ENCODE peak calls at places on chromosomes 3 and 15, in seven cellular contexts. J is neural progenitor cell; V is stimulated activated CD4-positive, alpha-beta T cell treated with anti-CD3 and anti-CD28 coated beads, TNF-alpha, amount 100 ng/mL, for 1 hour; F is skeletal muscle cell; B is AG09319; A is psoas muscle; N is amygdala. K is an unnamed sample.

GRCh38 chr3:16528581-16528993 is 15.1 kb upstream of the RFTN1 start:
- DNase-seq in A (peak), J (no peak), B (no peak), F (peak), N (no peak), V (no peak), K (no peak)

GRCh38 chr3:187954486-187955075 is 199.4 kb upstream of the LPP start:
- DNase-seq in B (no peak), F (peak), J (no peak), N (no peak), V (no peak), A (no peak), K (no peak)

GRCh38 chr15:99010743-99011142 is 3.2 kb upstream of the PGPEP1L start:
- DNase-seq in B (no peak), A (no peak), J (no peak), F (no peak), V (no peak), N (no peak), K (no peak)

GRCh38 chr3:141414800-141415462 is 46.6 kb downstream of the ZBTB38 start:
- DNase-seq in N (no peak), J (no peak), F (no peak), B (no peak), V (no peak), A (no peak), K (no peak)

GRCh38 chr3:66395635-66396034 is 105.2 kb downstream of the LRIG1 start:
- DNase-seq in J (no peak), B (no peak), A (peak), V (no peak), N (no peak), F (no peak), K (no peak)

GRCh38 chr3:128348075-128348474 is 118.6 kb downstream of the DNAJB8 start:
- DNase-seq in N (no peak), A (peak), B (no peak), F (no peak), J (no peak), V (no peak), K (no peak)

GRCh38 chr15:60212536-60212935 is 185.2 kb downstream of the ANXA2 start:
- DNase-seq in B (no peak), A (no peak), N (no peak), J (peak), F (no peak), V (no peak), K (no peak)

GRCh38 chr15:67741313-67741712 is 84.0 kb upstream of the SKOR1 start:
- DNase-seq in N (no peak), B (no peak), A (no peak), F (peak), J (no peak), V (no peak), K (no peak)

GRCh38 chr15:76776480-76776879 is 128.7 kb downstream of the SCAPER start:
- DNase-seq in J (no peak), B (no peak), V (no peak), F (no peak), A (no peak), N (no peak), K (no peak)

GRCh38 chr3:194337965-194338753 is 13.0 kb downstream of the CPN2 start:
- DNase-seq in J (no peak), N (no peak), V (no peak), F (no peak), B (no peak), A (no peak), K (no peak)

GRCh38 chr3:12138044-12138443 is 20.7 kb downstream of the TIMP4 start:
- DNase-seq in N (no peak), B (no peak), J (peak), F (no peak), V (no peak), A (no peak), K (no peak)

GRCh38 chr15:79282371-79283251 is at the start of gene ANKRD34C:
- DNase-seq in J (peak), N (no peak), B (no peak), A (no peak), V (no peak), F (no peak), K (no peak)

GRCh38 chr3:149466192-149466591 is 8.3 kb upstream of the TM4SF4 start:
- DNase-seq in N (no peak), V (no peak), F (peak), J (no peak), B (no peak), A (no peak), K (peak)

GRCh38 chr15:25172691-25173090 is 217.9 kb downstream of the SNRPN start:
- DNase-seq in A (peak), F (no peak), V (no peak), B (no peak), N (no peak), J (no peak), K (no peak)

GRCh38 chr3:37072892-37073291 is 79.6 kb downstream of the MLH1 start:
- DNase-seq in F (peak), A (no peak), B (peak), N (no peak), J (no peak), V (no peak), K (no peak)

GRCh38 chr15:80310776-80311175 is 58.8 kb upstream of the CTXND1 start:
- DNase-seq in V (no peak), J (no peak), A (no peak), N (no peak), B (no peak), F (no peak), K (no peak)

GRCh38 chr3:48708481-48708889 is 8.5 kb downstream of the IP6K2 start:
- DNase-seq in A (no peak), N (no peak), J (no peak), B (no peak), F (no peak), V (no peak), K (no peak)

GRCh38 chr15:59997070-59997701 is 6.9 kb upstream of the FOXB1 start:
- DNase-seq in J (peak), A (no peak), F (no peak), N (no peak), V (no peak), B (no peak), K (no peak)

GRCh38 chr3:167031364-167032049 is 348.6 kb downstream of the ZBBX start:
- DNase-seq in A (no peak), B (no peak), V (no peak), N (no peak), J (no peak), F (no peak), K (no peak)

GRCh38 chr3:176349706-176350105 is 847.6 kb downstream of the TBL1XR1 start:
- DNase-seq in B (no peak), N (no peak), J (no peak), A (no peak), F (peak), V (no peak), K (no peak)

GRCh38 chr15:91047545-91048199 is 25.3 kb upstream of the VPS33B start:
- DNase-seq in A (no peak), V (no peak), F (no peak), N (no peak), J (no peak), B (no peak), K (no peak)

GRCh38 chr15:101613130-101614000 is 38.8 kb downstream of the TM2D3 start:
- DNase-seq in N (no peak), A (peak), V (no peak), J (no peak), B (no peak), F (peak), K (peak)

GRCh38 chr3:126399348-126399730 is 4.6 kb downstream of the CFAP100 start:
- DNase-seq in N (no peak), V (no peak), J (no peak), B (no peak), A (no peak), F (no peak), K (no peak)

GRCh38 chr15:92051726-92052125 is 198.2 kb downstream of the SLCO3A1 start:
- DNase-seq in F (no peak), B (no peak), A (no peak), N (no peak), J (no peak), V (no peak), K (no peak)

GRCh38 chr3:98732239-98733054 is 30.7 kb upstream of the ST3GAL6 start:
- DNase-seq in V (no peak), N (peak), A (peak), B (no peak), J (peak), F (no peak), K (peak)

GRCh38 chr3:30894521-30895289 is at the start of gene GADL1:
- DNase-seq in J (peak), B (no peak), F (no peak), V (no peak), N (no peak), A (peak), K (no peak)

GRCh38 chr3:13193320-13194284 is 120.4 kb upstream of the IQSEC1 start:
- DNase-seq in F (no peak), J (peak), A (no peak), N (no peak), B (no peak), V (no peak), K (no peak)

GRCh38 chr15:90451215-90451850 is 63.3 kb downstream of the IQGAP1 start:
- DNase-seq in A (no peak), B (peak), J (no peak), N (no peak), V (no peak), F (peak), K (no peak)

GRCh38 chr3:10371167-10371566 is 50.3 kb upstream of the SEC13 start:
- DNase-seq in B (no peak), J (no peak), V (no peak), F (no peak), A (no peak), N (no peak), K (no peak)

GRCh38 chr3:129118745-129119144 is 2.9 kb downstream of the RAB43 start:
- DNase-seq in J (no peak), B (no peak), V (no peak), F (no peak), A (no peak), N (no peak), K (no peak)

GRCh38 chr15:88949734-88950400 is 36.7 kb upstream of the MFGE8 start:
- DNase-seq in N (no peak), B (no peak), A (no peak), V (no peak), J (no peak), F (no peak), K (no peak)

GRCh38 chr3:76147846-76148245 is 362.5 kb upstream of the ZNF717 start:
- DNase-seq in N (no peak), B (no peak), V (no peak), J (no peak), A (no peak), F (no peak), K (no peak)

GRCh38 chr3:191105418-191105817 is 93.6 kb upstream of the OSTN start:
- DNase-seq in J (no peak), V (no peak), B (no peak), N (no peak), F (no peak), A (no peak), K (no peak)

GRCh38 chr3:165233521-165234195 is 37.5 kb upstream of the SLITRK3 start:
- DNase-seq in V (no peak), F (no peak), A (no peak), B (no peak), J (peak), N (no peak), K (no peak)

K was measured in uterus.